ENCODE peak calls at places on chromosomes 7 and 10, in seven cellular contexts. W is thyroid gland, V is gastrocnemius medialis, Z is transverse colon, X is left lung, E is pancreas, C is breast epithelium. R is an unnamed sample. For H3K4me1, the result is how much of the 10 kb centered on the place peaks cover.

GRCh38 chr10:98446656-98447221 is at the start of gene HPS1:
- DNase-seq in W (peak), V (peak), Z (peak), X (peak), E (peak), C (peak), R (no peak)

GRCh38 chr7:158266817-158267736 is 320.5 kb downstream of the PTPRN2 start:
- DNase-seq in W (no peak), V (no peak), Z (peak), X (peak), E (peak), C (no peak), R (no peak)

GRCh38 chr10:5525581-5526271 is 965 bp downstream of the CALML3 start:
- DNase-seq in W (no peak), V (no peak), Z (peak), X (peak), E (peak), C (no peak), R (no peak)

GRCh38 chr10:42596196-42596595 is 42.2 kb downstream of the ZNF33B start:
- DNase-seq in W (no peak), V (no peak), Z (no peak), X (no peak), E (no peak), C (no peak), R (no peak)

GRCh38 chr10:71571460-71572175 is 148.0 kb downstream of the C10orf105 start:
- DNase-seq in W (no peak), V (no peak), Z (no peak), X (no peak), E (no peak), C (no peak), R (no peak)

GRCh38 chr10:71025535-71025934 is 137.2 kb upstream of the PCBD1 start:
- DNase-seq in W (no peak), V (no peak), Z (no peak), X (no peak), E (no peak), C (no peak), R (no peak)

GRCh38 chr10:88004451-88004850 is 141.0 kb downstream of the PTEN start:
- DNase-seq in W (no peak), V (no peak), Z (no peak), X (no peak), E (no peak), C (no peak), R (no peak)

GRCh38 chr7:42181566-42181965 is 55.4 kb downstream of the GLI3 start:
- DNase-seq in W (no peak), V (no peak), Z (no peak), X (no peak), E (no peak), C (no peak), R (no peak)

GRCh38 chr7:6178273-6179029 is 94.0 kb downstream of the CYTH3 start:
- DNase-seq in W (peak), V (peak), Z (no peak), X (no peak), E (no peak), C (no peak), R (no peak)
- H3K4me1 ChIP-seq in W (under half), V (under half), Z (under half), X (under half), E (under half), C (under half), R (under half)

GRCh38 chr7:21773326-21773725 is 172.4 kb downstream of the CDCA7L start:
- DNase-seq in W (no peak), V (no peak), Z (no peak), X (no peak), E (no peak), C (no peak), R (no peak)

GRCh38 chr7:21767300-21767900 is 178.3 kb downstream of the CDCA7L start:
- DNase-seq in W (peak), V (no peak), Z (peak), X (no peak), E (no peak), C (no peak), R (peak)

GRCh38 chr7:21768279-21768678 is 177.4 kb downstream of the CDCA7L start:
- DNase-seq in W (no peak), V (no peak), Z (no peak), X (no peak), E (no peak), C (no peak), R (no peak)

GRCh38 chr7:21771906-21772610 is 173.6 kb downstream of the CDCA7L start:
- DNase-seq in W (no peak), V (no peak), Z (no peak), X (no peak), E (no peak), C (no peak), R (no peak)

GRCh38 chr7:21771261-21771660 is 174.4 kb downstream of the CDCA7L start:
- DNase-seq in W (no peak), V (no peak), Z (no peak), X (no peak), E (no peak), C (no peak), R (no peak)
- TF ChIP-seq CTCF in W (no peak), V (no peak), Z (no peak), X (no peak), E (no peak), C (no peak), R (no peak)

DNA sequence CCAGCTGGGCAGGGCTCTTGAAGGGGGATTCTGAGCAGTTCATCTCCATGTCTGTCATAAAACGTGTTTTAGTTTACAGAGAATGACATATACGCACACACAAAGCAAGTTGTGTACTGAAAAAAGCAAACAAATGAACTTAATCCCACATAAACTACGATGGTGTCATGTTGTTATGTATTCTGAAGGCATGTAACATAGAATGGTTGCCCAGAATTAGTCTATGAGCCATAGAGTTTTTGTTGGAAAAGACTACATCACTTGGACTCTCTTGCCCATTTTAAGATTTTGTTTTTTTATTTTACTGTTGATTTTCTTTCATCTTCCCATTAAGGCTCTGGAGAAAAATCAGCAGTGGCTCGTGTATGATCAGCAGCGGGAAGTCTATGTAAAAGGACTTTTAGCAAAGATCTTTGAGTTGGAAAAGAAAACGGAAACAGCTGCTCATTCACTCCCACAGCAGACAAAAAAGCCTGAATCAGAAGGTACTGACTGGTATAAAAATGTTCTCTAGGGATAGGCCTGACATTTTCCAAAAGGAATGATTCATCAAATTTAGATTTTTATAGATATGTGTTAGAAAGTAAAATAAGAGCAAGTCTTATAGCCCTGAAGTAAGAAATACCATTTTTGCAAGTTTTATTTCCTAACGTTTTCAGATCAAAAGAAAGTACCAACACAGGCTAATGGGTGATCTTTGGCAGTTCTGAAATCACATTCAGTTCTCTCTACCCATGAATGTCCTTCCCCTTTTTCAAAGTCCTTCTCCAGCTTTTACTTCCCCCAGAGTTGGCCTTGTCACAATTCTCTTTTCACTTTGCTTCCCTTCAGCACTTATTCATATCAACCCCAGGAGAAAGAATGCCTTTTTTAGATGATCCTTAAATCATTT is 18.9 kb downstream of the CEP55 start:
- DNase-seq in W (no peak), V (no peak), Z (no peak), X (no peak), E (no peak), C (no peak), R (no peak)
- H3K4me3 ChIP-seq in W (no peak), V (no peak), Z (no peak), X (no peak), E (no peak), C (no peak), R (no peak)

GRCh38 chr10:14595526-14596182 is 179.0 kb downstream of the FAM107B start:
- DNase-seq in W (no peak), V (no peak), Z (no peak), X (no peak), E (no peak), C (no peak), R (no peak)
- H3K4me1 ChIP-seq in W (under half), V (under half), Z (under half), X (under half), E (under half), C (under half), R (under half)

GRCh38 chr10:130935051-130935450 is 376.5 kb downstream of the TCERG1L start:
- DNase-seq in W (no peak), V (no peak), Z (no peak), X (no peak), E (no peak), C (no peak), R (no peak)
- TF ChIP-seq CTCF in W (no peak), V (no peak), Z (no peak), X (no peak), E (no peak), C (no peak), R (no peak)

GRCh38 chr7:149837620-149838223 is 453 bp upstream of the ZNF862 start:
- DNase-seq in W (no peak), V (no peak), Z (no peak), X (peak), E (no peak), C (no peak), R (no peak)
- H3K4me3 ChIP-seq in W (no peak), V (no peak), Z (no peak), X (peak), E (no peak), C (peak), R (peak)

GRCh38 chr10:56880541-56880940 is 519.5 kb upstream of the ZWINT start:
- DNase-seq in W (peak), V (no peak), Z (no peak), X (no peak), E (no peak), C (no peak), R (no peak)
- H3K4me1 ChIP-seq in W (under half), V (under half), Z (under half), X (under half), E (under half), C (under half), R (under half)

GRCh38 chr7:17186745-17187144 is 111.7 kb upstream of the AHR start:
- DNase-seq in W (no peak), V (no peak), Z (no peak), X (no peak), E (no peak), C (no peak), R (no peak)
- TF ChIP-seq CTCF in W (no peak), V (no peak), Z (no peak), X (no peak), E (no peak), C (no peak), R (no peak)

GRCh38 chr7:108291791-108292440 is 161.8 kb upstream of the LAMB4 start:
- DNase-seq in W (no peak), V (no peak), Z (no peak), X (no peak), E (no peak), C (no peak), R (no peak)

GRCh38 chr7:108292541-108292940 is 162.4 kb upstream of the LAMB4 start:
- DNase-seq in W (no peak), V (no peak), Z (no peak), X (no peak), E (no peak), C (no peak), R (no peak)

GRCh38 chr7:108293190-108293612 is 163.0 kb downstream of the NRCAM start:
- DNase-seq in W (no peak), V (no peak), Z (no peak), X (no peak), E (no peak), C (no peak), R (no peak)

GRCh38 chr7:108296911-108297310 is 159.3 kb downstream of the NRCAM start:
- DNase-seq in W (no peak), V (no peak), Z (no peak), X (no peak), E (no peak), C (no peak), R (no peak)

DNA sequence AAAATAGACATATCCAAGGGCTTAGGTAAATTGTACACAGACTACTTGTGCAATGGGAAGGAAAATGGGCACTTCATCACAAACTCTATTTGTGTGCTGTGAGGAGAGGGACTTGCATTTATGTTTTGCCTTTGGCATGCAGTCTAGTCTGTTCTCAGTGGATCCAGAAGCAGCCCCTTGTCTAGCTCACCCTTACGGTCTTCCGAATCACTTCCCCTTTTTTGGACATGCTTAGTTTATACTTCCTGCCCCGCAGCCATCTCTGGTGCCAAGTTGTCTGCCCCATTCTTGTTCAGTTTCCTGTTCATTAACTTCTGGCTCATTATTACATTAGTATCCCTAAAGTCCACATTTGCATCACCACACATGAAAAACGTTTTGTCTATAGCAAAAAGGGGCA is 161.6 kb downstream of the NRCAM start:
- DNase-seq in W (no peak), V (no peak), Z (no peak), X (no peak), E (no peak), C (no peak), R (no peak)
- H3K4me3 ChIP-seq in W (no peak), V (no peak), Z (no peak), X (no peak), E (no peak), C (no peak), R (no peak)

GRCh38 chr10:110461088-110461487 is 36.6 kb upstream of the DUSP5 start:
- DNase-seq in W (no peak), V (no peak), Z (no peak), X (no peak), E (no peak), C (no peak), R (no peak)

GRCh38 chr10:110462308-110463095 is 35.2 kb upstream of the DUSP5 start:
- DNase-seq in W (no peak), V (no peak), Z (no peak), X (no peak), E (no peak), C (no peak), R (no peak)

GRCh38 chr10:110460111-110460809 is 37.4 kb upstream of the DUSP5 start:
- DNase-seq in W (peak), V (peak), Z (peak), X (no peak), E (no peak), C (peak), R (no peak)

GRCh38 chr10:110459600-110459999 is 38.1 kb upstream of the DUSP5 start:
- DNase-seq in W (no peak), V (no peak), Z (no peak), X (no peak), E (no peak), C (no peak), R (no peak)

GRCh38 chr10:110461530-110461929 is 36.2 kb upstream of the DUSP5 start:
- DNase-seq in W (no peak), V (no peak), Z (no peak), X (no peak), E (no peak), C (no peak), R (no peak)
- H3K4me1 ChIP-seq in W (under half), V (under half), Z (under half), X (under half), E (under half), C (under half), R (under half)

R was measured in RWPE2.